ENCODE peak calls at places on chromosomes 3 and 15, in six cellular contexts. P is uterus; C is CD4-positive, alpha-beta memory T cell; K is mammary epithelial cell; T is left ventricle myocardium inferior; F is cardiac muscle cell. L is an unnamed sample.
A peak's percentile ranks its signal among the peaks of the same experiment; 100 is the strongest.

GRCh38 chr3:118943597-118943996 is 91.0 kb downstream of the IGSF11 start:
- DNase-seq in K (no peak), T (no peak), C (no peak), P (no peak), F (peak; percentile 14), L (no peak)

GRCh38 chr3:61615643-61616042 is 54.3 kb downstream of the PTPRG start:
- DNase-seq in K (no peak), P (no peak), F (no peak), T (no peak), C (no peak), L (no peak)

GRCh38 chr3:126378341-126378751 is 16.4 kb upstream of the CFAP100 start:
- DNase-seq in F (no peak), C (no peak), P (no peak), K (no peak), T (no peak), L (no peak)

GRCh38 chr15:79820820-79821219 is 76.0 kb downstream of the MTHFS start:
- DNase-seq in C (no peak), T (no peak), F (no peak), K (no peak), P (no peak), L (no peak)

GRCh38 chr3:43239755-43240154 is 46.6 kb upstream of the SNRK start:
- DNase-seq in C (no peak), F (no peak), P (no peak), K (no peak), T (no peak), L (no peak)

GRCh38 chr15:53536479-53537120 is 222.9 kb downstream of the WDR72 start:
- DNase-seq in K (peak; percentile 76), P (no peak), T (no peak), C (no peak), F (no peak), L (no peak)

GRCh38 chr3:126476166-126476975 is 680 bp upstream of the ZXDC start:
- DNase-seq in T (no peak), F (no peak), K (peak; percentile 42), C (peak; percentile 6), P (peak; percentile 76), L (peak; percentile 53)

GRCh38 chr3:114892117-114892870 is 254.8 kb downstream of the ZBTB20 start:
- DNase-seq in C (no peak), P (no peak), T (no peak), F (no peak), K (no peak), L (no peak)

GRCh38 chr3:124592658-124593441 is 137.4 kb upstream of the UMPS start:
- DNase-seq in F (no peak), P (no peak), K (peak; percentile 87), T (no peak), C (no peak), L (no peak)

GRCh38 chr15:25238716-25239470 is 199.9 kb downstream of the UBE3A start:
- DNase-seq in P (no peak), K (no peak), T (peak; percentile 5), C (no peak), F (no peak), L (no peak)

GRCh38 chr3:14124223-14124614 is 451 bp downstream of the CHCHD4 start:
- DNase-seq in C (no peak), K (peak; percentile 35), P (peak; percentile 65), T (peak; percentile 68), F (peak; percentile 68), L (peak; percentile 91)

GRCh38 chr15:57751177-57751800 is 44.8 kb downstream of the POLR2M start:
- DNase-seq in P (no peak), K (peak; percentile 34), F (peak; percentile 39), T (no peak), C (no peak), L (no peak)

GRCh38 chr15:82789491-82789890 is 16.4 kb downstream of the FSD2 start:
- DNase-seq in C (no peak), T (no peak), P (no peak), F (no peak), K (peak; percentile 12), L (no peak)

GRCh38 chr15:78312956-78313355 is 13.5 kb upstream of the SKIC8 start:
- DNase-seq in P (no peak), C (no peak), K (no peak), F (no peak), T (no peak), L (no peak)

GRCh38 chr3:128378631-128379347 is 87.9 kb downstream of the DNAJB8 start:
- DNase-seq in K (no peak), P (peak; percentile 54), F (no peak), C (no peak), T (peak; percentile 53), L (no peak)

GRCh38 chr3:128379768-128380167 is 86.9 kb downstream of the DNAJB8 start:
- DNase-seq in K (no peak), P (no peak), F (no peak), T (no peak), C (no peak), L (no peak)

GRCh38 chr3:128381609-128382008 is 85.1 kb downstream of the DNAJB8 start:
- DNase-seq in K (no peak), C (no peak), F (no peak), P (no peak), T (no peak), L (no peak)

GRCh38 chr3:128380719-128381118 is 86.0 kb downstream of the DNAJB8 start:
- DNase-seq in T (no peak), F (no peak), C (no peak), P (no peak), K (no peak), L (no peak)

DNA sequence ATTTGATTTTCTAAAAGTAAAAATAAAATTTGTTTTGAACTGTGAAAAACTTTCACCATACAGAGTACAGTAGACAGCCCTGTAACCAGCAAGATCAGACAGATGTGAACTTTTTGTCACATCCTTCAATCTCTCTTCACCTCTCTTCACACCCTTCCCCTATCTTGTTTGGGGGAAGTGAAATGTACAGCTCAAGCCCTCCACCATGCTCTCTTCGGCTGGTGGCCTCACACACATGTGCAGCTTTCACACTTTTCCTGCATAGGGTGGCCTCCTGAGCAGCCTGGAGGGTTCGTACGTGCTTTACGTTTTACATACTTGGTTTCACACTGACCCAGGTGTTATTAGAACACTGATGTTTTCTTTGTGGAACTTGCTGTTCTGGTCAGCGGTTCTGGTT is 86.4 kb downstream of the DNAJB8 start:
- DNase-seq in C (no peak), P (no peak), K (no peak), F (no peak), T (no peak), L (no peak)
- H3K4me1 ChIP-seq in C (no peaks in the 10 kb centered on the region), P (peaks cover 17% of the 10 kb centered on the region), K (peaks cover 8% of the 10 kb centered on the region), F (peaks cover 37% of the 10 kb centered on the region), T (peaks cover 66% of the 10 kb centered on the region), L (peaks cover 8% of the 10 kb centered on the region)

DNA sequence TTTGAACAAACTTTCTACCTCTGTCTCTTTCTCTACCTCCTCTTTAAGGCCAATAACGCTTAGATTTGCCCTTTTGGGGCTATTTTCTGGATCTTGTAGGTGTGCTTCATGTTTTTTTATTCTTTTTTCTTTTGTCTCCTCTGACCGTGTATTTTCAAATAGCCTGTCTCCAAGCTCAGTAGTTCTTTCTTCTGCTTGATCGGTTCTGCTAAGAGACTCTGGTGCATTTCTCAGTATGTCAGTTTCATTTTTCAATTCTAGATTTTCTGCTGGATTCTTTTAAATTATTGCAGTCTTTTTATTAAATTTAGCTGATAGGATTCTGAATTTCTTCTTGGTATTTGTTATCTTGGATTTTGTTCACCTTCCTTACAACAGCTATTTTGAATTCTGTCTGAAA is 148.7 kb downstream of the RSRC1 start:
- DNase-seq in P (no peak), F (no peak), C (no peak), K (no peak), T (no peak), L (no peak)
- H3K4me1 ChIP-seq in P (no peaks in the 10 kb centered on the region), F (no peaks in the 10 kb centered on the region), C (no peaks in the 10 kb centered on the region), K (no peaks in the 10 kb centered on the region), T (no peaks in the 10 kb centered on the region), L (peaks cover 2% of the 10 kb centered on the region)

DNA sequence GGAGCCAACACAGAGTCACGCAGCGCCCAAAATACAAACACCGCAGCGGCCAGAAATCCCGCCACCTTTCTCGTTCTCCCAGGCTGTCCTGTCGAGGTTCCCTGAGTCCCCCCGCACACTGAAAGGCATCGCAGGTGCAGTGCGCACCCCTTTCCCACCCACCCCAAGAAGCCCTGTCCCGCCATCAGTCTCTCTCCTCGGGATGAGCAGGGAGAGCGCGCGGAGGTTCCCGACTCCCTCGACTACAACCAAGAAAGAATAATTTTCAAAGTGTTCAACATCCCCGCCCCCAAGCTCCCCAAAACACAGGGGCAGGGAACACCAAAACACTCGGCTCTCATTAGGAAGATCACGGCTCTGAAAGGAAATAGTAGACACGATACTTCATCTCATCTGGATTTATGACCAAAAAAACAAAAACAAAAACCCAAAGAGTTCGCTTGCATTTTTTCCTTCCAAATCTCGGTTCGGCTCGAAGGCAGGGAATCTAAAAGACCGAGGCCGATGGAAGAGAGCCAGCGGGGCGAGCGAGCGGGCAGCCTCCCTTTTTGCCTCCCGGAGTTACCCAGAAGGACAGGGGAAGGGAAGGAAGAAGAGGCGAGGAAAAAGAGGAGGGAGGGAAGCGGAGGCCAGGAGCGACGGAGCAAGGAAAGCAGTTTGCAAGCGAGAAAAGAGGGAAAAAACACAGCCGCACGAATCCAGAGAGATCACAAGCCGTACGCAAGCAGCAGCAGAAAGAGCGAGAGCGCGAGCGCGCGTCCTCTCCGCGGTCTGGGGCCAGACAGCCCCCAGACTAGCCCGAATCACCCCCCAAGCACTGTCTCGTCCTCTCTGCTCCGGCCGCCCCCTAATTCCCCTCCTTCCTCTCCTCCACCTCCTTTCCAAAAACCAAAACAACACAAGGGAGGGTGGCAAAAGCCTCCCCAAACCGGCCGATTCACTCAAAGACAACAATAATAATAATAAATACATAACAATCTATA is 808 bp downstream of the BCL6 start:
- DNase-seq in F (peak; percentile 60), T (peak; percentile 48), P (peak; percentile 56), K (peak; percentile 51), C (peak; percentile 56), L (peak; percentile 80)
- H3K4me1 ChIP-seq in F (peaks cover 18% of the 10 kb centered on the region), T (peaks cover 78% of the 10 kb centered on the region), P (peaks cover 8% of the 10 kb centered on the region), K (peaks cover 38% of the 10 kb centered on the region), C (peaks cover 58% of the 10 kb centered on the region), L (peaks cover 73% of the 10 kb centered on the region)

GRCh38 chr3:135989247-135989646 is 23.7 kb downstream of the PPP2R3A start:
- DNase-seq in F (no peak), C (no peak), K (no peak), P (no peak), T (no peak), L (no peak)

GRCh38 chr3:135991621-135992020 is 26.1 kb downstream of the PPP2R3A start:
- DNase-seq in C (no peak), F (no peak), P (no peak), K (no peak), T (no peak), L (no peak)

GRCh38 chr3:135990903-135991302 is 25.4 kb downstream of the PPP2R3A start:
- DNase-seq in T (no peak), K (no peak), C (no peak), P (no peak), F (no peak), L (no peak)

GRCh38 chr3:135994708-135995335 is 29.3 kb downstream of the PPP2R3A start:
- DNase-seq in P (no peak), T (no peak), F (no peak), K (no peak), C (no peak), L (no peak)

GRCh38 chr3:135992072-135992471 is 26.5 kb downstream of the PPP2R3A start:
- DNase-seq in P (no peak), K (peak; percentile 80), T (no peak), F (no peak), C (no peak), L (no peak)
- H3K4me1 ChIP-seq in P (no peaks in the 10 kb centered on the region), K (peaks cover 26% of the 10 kb centered on the region), T (peaks cover 31% of the 10 kb centered on the region), F (no peaks in the 10 kb centered on the region), C (no peaks in the 10 kb centered on the region), L (no peaks in the 10 kb centered on the region)

GRCh38 chr15:101141926-101142527 is 109.8 kb downstream of the CHSY1 start:
- DNase-seq in P (no peak), K (no peak), F (no peak), C (no peak), T (no peak), L (no peak)
- H3K4me1 ChIP-seq in P (no peaks in the 10 kb centered on the region), K (no peaks in the 10 kb centered on the region), F (peaks cover 27% of the 10 kb centered on the region), C (peaks cover 9% of the 10 kb centered on the region), T (peaks cover 12% of the 10 kb centered on the region), L (peaks cover 9% of the 10 kb centered on the region)

GRCh38 chr15:93050648-93051047 is 38.4 kb downstream of the RGMA start:
- DNase-seq in F (no peak), C (no peak), K (no peak), T (no peak), P (no peak), L (no peak)
- H3K4me1 ChIP-seq in F (no peaks in the 10 kb centered on the region), C (peaks cover 21% of the 10 kb centered on the region), K (peaks cover 7% of the 10 kb centered on the region), T (no peaks in the 10 kb centered on the region), P (no peaks in the 10 kb centered on the region), L (no peaks in the 10 kb centered on the region)